ENCODE peak calls at places on chromosome 14, in six cellular contexts. N, E, V, U, T and I are unnamed samples.
A peak's percentile ranks its signal among the peaks of the same experiment; 100 is the strongest.

GRCh38 chr14:59919582-59920377 is at the start of gene LRRC9:
- DNase-seq in N (peak; percentile 97), E (no peak), V (peak; percentile 55), U (peak; percentile 97), T (peak; percentile 21), I (peak; percentile 61)

GRCh38 chr14:97267509-97267908 is 470.3 kb downstream of the VRK1 start:
- DNase-seq in N (no peak), E (no peak), V (no peak), U (no peak), T (no peak), I (no peak)

GRCh38 chr14:93329965-93330608 is 2.7 kb downstream of the BTBD7 start:
- DNase-seq in N (no peak), E (no peak), V (no peak), U (no peak), T (no peak), I (no peak)

GRCh38 chr14:90491221-90491867 is 94.5 kb downstream of the CALM1 start:
- DNase-seq in N (no peak), E (peak; percentile 58), V (no peak), U (no peak), T (peak; percentile 20), I (no peak)

GRCh38 chr14:31692376-31692781 is 131.2 kb downstream of the NUBPL start:
- DNase-seq in N (no peak), E (peak; percentile 5), V (peak; percentile 9), U (no peak), T (peak; percentile 12), I (no peak)

GRCh38 chr14:63922696-63923421 is 70.1 kb downstream of the SYNE2 start:
- DNase-seq in N (no peak), E (peak; percentile 17), V (no peak), U (no peak), T (no peak), I (no peak)

GRCh38 chr14:85752179-85752578 is 222.2 kb downstream of the FLRT2 start:
- DNase-seq in N (no peak), E (no peak), V (no peak), U (no peak), T (peak; percentile 12), I (no peak)

GRCh38 chr14:91693342-91693741 is 38.5 kb downstream of the CATSPERB start:
- DNase-seq in N (no peak), E (no peak), V (no peak), U (no peak), T (no peak), I (no peak)

GRCh38 chr14:104676694-104677505 is 12.5 kb upstream of the INF2 start:
- DNase-seq in N (peak; percentile 56), E (no peak), V (peak; percentile 68), U (peak; percentile 73), T (no peak), I (no peak)

GRCh38 chr14:92334050-92334449 is 11.1 kb downstream of the SLC24A4 start:
- DNase-seq in N (no peak), E (no peak), V (no peak), U (no peak), T (no peak), I (no peak)

GRCh38 chr14:102071283-102071998 is 15.4 kb downstream of the HSP90AA1 start:
- DNase-seq in N (no peak), E (peak; percentile 81), V (peak; percentile 51), U (no peak), T (peak; percentile 56), I (peak; percentile 44)

GRCh38 chr14:76575108-76575507 is 186.2 kb upstream of the VASH1 start:
- DNase-seq in N (no peak), E (no peak), V (no peak), U (no peak), T (no peak), I (no peak)

GRCh38 chr14:20278414-20278813 is 27.3 kb downstream of the TTC5 start:
- DNase-seq in N (no peak), E (peak; percentile 23), V (peak; percentile 16), U (no peak), T (peak; percentile 5), I (no peak)

GRCh38 chr14:87041290-87042020 is 951.5 kb downstream of the GALC start:
- DNase-seq in N (no peak), E (no peak), V (no peak), U (no peak), T (no peak), I (peak; percentile 75)

GRCh38 chr14:50060871-50061663 is 55.3 kb downstream of the VCPKMT start:
- DNase-seq in N (no peak), E (peak; percentile 95), V (peak; percentile 97), U (peak; percentile 80), T (peak; percentile 92), I (no peak)

GRCh38 chr14:60051690-60052324 is 39.9 kb upstream of the PCNX4 start:
- DNase-seq in N (no peak), E (peak; percentile 0), V (no peak), U (no peak), T (peak; percentile 47), I (no peak)

GRCh38 chr14:102502571-102502970 is 7.0 kb downstream of the ANKRD9 start:
- DNase-seq in N (no peak), E (no peak), V (no peak), U (no peak), T (no peak), I (no peak)

GRCh38 chr14:92659765-92660561 is 88.5 kb downstream of the LGMN start:
- DNase-seq in N (no peak), E (no peak), V (no peak), U (no peak), T (no peak), I (peak; percentile 64)

GRCh38 chr14:56268653-56269052 is 150.4 kb downstream of the PELI2 start:
- DNase-seq in N (no peak), E (peak; percentile 44), V (no peak), U (peak; percentile 3), T (peak; percentile 48), I (no peak)

GRCh38 chr14:71086571-71086970 is 179.3 kb downstream of the PCNX1 start:
- DNase-seq in N (peak; percentile 78), E (no peak), V (no peak), U (no peak), T (no peak), I (no peak)

GRCh38 chr14:26849514-26849913 is 251.7 kb upstream of the NOVA1 start:
- DNase-seq in N (no peak), E (no peak), V (no peak), U (no peak), T (no peak), I (peak; percentile 19)

GRCh38 chr14:31339743-31340142 is 80.6 kb downstream of the HEATR5A start:
- DNase-seq in N (no peak), E (no peak), V (no peak), U (no peak), T (no peak), I (no peak)

GRCh38 chr14:79328863-79329262 is 882.4 kb downstream of the DIO2 start:
- DNase-seq in N (no peak), E (peak; percentile 64), V (peak; percentile 30), U (no peak), T (peak; percentile 17), I (no peak)

GRCh38 chr14:103551338-103551762 is 11.1 kb downstream of the BAG5 start:
- DNase-seq in N (no peak), E (no peak), V (no peak), U (no peak), T (no peak), I (no peak)

GRCh38 chr14:39034481-39035296 is 68.3 kb downstream of the SEC23A start:
- DNase-seq in N (peak; percentile 69), E (no peak), V (peak; percentile 27), U (peak; percentile 64), T (peak; percentile 19), I (peak; percentile 69)

GRCh38 chr14:96625436-96625945 is 123.3 kb downstream of the PAPOLA start:
- DNase-seq in N (no peak), E (no peak), V (no peak), U (no peak), T (no peak), I (no peak)

GRCh38 chr14:64110832-64111231 is 183.3 kb downstream of the ESR2 start:
- DNase-seq in N (no peak), E (peak; percentile 5), V (no peak), U (no peak), T (no peak), I (no peak)

GRCh38 chr14:81269100-81269978 is 48.6 kb upstream of the GTF2A1 start:
- DNase-seq in N (peak; percentile 65), E (peak; percentile 68), V (peak; percentile 61), U (peak; percentile 84), T (peak; percentile 78), I (peak; percentile 88)

GRCh38 chr14:87097021-87097420 is 896.0 kb downstream of the GALC start:
- DNase-seq in N (no peak), E (peak; percentile 80), V (peak; percentile 98), U (no peak), T (peak; percentile 58), I (no peak)

GRCh38 chr14:93733646-93734045 is 54.6 kb downstream of the PRIMA1 start:
- DNase-seq in N (no peak), E (no peak), V (no peak), U (no peak), T (no peak), I (no peak)

GRCh38 chr14:89000007-89000942 is 175.8 kb downstream of the TTC8 start:
- DNase-seq in N (peak; percentile 10), E (peak; percentile 98), V (peak; percentile 95), U (peak; percentile 48), T (peak; percentile 96), I (no peak)

GRCh38 chr14:35340616-35341453 is 48.7 kb downstream of the PSMA6 start:
- DNase-seq in N (no peak), E (no peak), V (no peak), U (no peak), T (no peak), I (no peak)
- H2AFZ ChIP-seq in N (no peak overlapping the region), E (peak overlapping the region; percentile 90), V (no peak overlapping the region), U (peak overlapping the region; percentile 87), T (peak overlapping the region; percentile 4), I (no peak overlapping the region)

DNA sequence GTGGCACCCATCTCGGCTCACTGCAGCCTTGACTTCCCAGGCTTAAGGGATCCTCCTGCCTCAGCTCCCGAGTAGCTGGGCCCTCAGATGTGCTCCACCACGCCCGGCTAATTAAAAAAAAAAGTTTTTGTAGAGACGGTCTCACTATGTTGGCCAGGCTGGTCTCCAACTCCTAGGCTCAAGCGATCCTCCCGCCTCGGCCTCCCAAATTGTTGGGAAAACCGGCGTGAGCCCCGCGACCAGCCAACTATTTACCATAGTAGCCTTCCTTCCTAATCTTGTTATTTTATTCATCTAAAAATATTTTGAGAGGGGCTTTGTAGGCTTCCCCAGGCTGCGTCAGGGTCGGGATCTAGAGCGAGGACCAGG is 25.4 kb upstream of the YY1 start:
- DNase-seq in N (no peak), E (no peak), V (no peak), U (no peak), T (no peak), I (peak; percentile 50)
- H2AFZ ChIP-seq in N (no peak overlapping the region), E (peak overlapping the region; percentile 96), V (peak overlapping the region; percentile 98), U (no peak overlapping the region), T (peak overlapping the region; percentile 23), I (peak overlapping the region; percentile 93)

GRCh38 chr14:68379510-68380303 is 413.2 kb downstream of the ZFP36L1 start:
- DNase-seq in N (no peak), E (no peak), V (no peak), U (no peak), T (no peak), I (no peak)
- H2AFZ ChIP-seq in N (no peak overlapping the region), E (no peak overlapping the region), V (no peak overlapping the region), U (no peak overlapping the region), T (no peak overlapping the region), I (no peak overlapping the region)

DNA sequence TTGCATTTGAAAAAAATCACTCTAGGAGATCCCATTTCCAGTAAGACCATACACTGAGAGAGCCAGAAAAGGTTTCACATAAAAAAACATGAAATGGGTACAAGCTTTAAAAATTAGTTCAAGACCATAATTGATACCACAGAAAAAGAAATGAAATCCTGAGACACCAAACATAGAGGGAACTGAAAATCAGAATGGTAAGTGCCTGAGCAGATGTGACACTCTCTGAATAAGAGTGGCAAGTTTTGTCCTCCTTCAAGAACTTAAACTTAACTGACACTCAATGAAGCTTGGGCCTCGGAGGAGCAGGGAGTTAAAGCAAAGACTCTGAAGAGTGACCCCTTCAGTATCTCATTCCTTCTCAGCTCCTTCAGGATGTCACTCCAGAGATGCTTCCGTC is 23.2 kb upstream of the PTGDR start:
- DNase-seq in N (no peak), E (no peak), V (no peak), U (no peak), T (no peak), I (no peak)
- H2AFZ ChIP-seq in N (no peak overlapping the region), E (no peak overlapping the region), V (no peak overlapping the region), U (no peak overlapping the region), T (no peak overlapping the region), I (no peak overlapping the region)